ENCODE peak calls at places on chromosome 14, in eight cellular contexts. One of them, this sample, is unnamed.
A peak's percentile ranks its signal among the peaks of the same experiment; 100 is the strongest.

GRCh38 chr14:36268957-36269734 is 51.3 kb downstream of the MBIP start:
- DNase-seq in adipocyte: no peak
- DNase-seq in neural progenitor cell: peak; percentile 90
- DNase-seq in aorta: no peak
- DNase-seq in MM.1S: no peak
- DNase-seq in esophagus squamous epithelium: no peak
- DNase-seq in GM23338: peak; percentile 81
- DNase-seq in adrenal gland: no peak
- DNase-seq in this sample: peak; percentile 81

GRCh38 chr14:33762462-33762861 is 188.4 kb downstream of the EGLN3 start:
- DNase-seq in adrenal gland: no peak
- DNase-seq in esophagus squamous epithelium: no peak
- DNase-seq in neural progenitor cell: no peak
- DNase-seq in MM.1S: no peak
- DNase-seq in GM23338: no peak
- DNase-seq in adipocyte: no peak
- DNase-seq in aorta: no peak
- DNase-seq in this sample: no peak

GRCh38 chr14:93430889-93431670 is at the start of gene UNC79:
- DNase-seq in MM.1S: no peak
- DNase-seq in neural progenitor cell: peak; percentile 85
- DNase-seq in esophagus squamous epithelium: no peak
- DNase-seq in adrenal gland: peak; percentile 25
- DNase-seq in GM23338: peak; percentile 86
- DNase-seq in adipocyte: peak; percentile 25
- DNase-seq in aorta: no peak
- DNase-seq in this sample: peak; percentile 85

GRCh38 chr14:103343164-103343879 is 9.3 kb downstream of the EIF5 start:
- DNase-seq in esophagus squamous epithelium: no peak
- DNase-seq in neural progenitor cell: no peak
- DNase-seq in MM.1S: no peak
- DNase-seq in adrenal gland: no peak
- DNase-seq in GM23338: no peak
- DNase-seq in aorta: no peak
- DNase-seq in adipocyte: no peak
- DNase-seq in this sample: no peak

GRCh38 chr14:77260631-77261030 is 10.4 kb downstream of the NGB start:
- DNase-seq in GM23338: no peak
- DNase-seq in adipocyte: no peak
- DNase-seq in aorta: no peak
- DNase-seq in neural progenitor cell: no peak
- DNase-seq in adrenal gland: no peak
- DNase-seq in MM.1S: no peak
- DNase-seq in esophagus squamous epithelium: no peak
- DNase-seq in this sample: no peak

GRCh38 chr14:22848391-22849164 is 12.2 kb downstream of the MMP14 start:
- DNase-seq in esophagus squamous epithelium: no peak
- DNase-seq in adipocyte: peak; percentile 96
- DNase-seq in neural progenitor cell: peak; percentile 23
- DNase-seq in adrenal gland: peak; percentile 51
- DNase-seq in aorta: peak; percentile 93
- DNase-seq in MM.1S: no peak
- DNase-seq in GM23338: peak; percentile 48
- DNase-seq in this sample: peak; percentile 69

GRCh38 chr14:92694807-92695206 is 53.6 kb downstream of the LGMN start:
- DNase-seq in neural progenitor cell: no peak
- DNase-seq in esophagus squamous epithelium: no peak
- DNase-seq in aorta: peak; percentile 68
- DNase-seq in adrenal gland: no peak
- DNase-seq in GM23338: no peak
- DNase-seq in MM.1S: no peak
- DNase-seq in adipocyte: no peak
- DNase-seq in this sample: no peak

GRCh38 chr14:67515386-67516079 is 17.6 kb upstream of the PLEKHH1 start:
- DNase-seq in adipocyte: no peak
- DNase-seq in neural progenitor cell: no peak
- DNase-seq in GM23338: peak; percentile 64
- DNase-seq in MM.1S: peak; percentile 22
- DNase-seq in aorta: no peak
- DNase-seq in esophagus squamous epithelium: no peak
- DNase-seq in adrenal gland: peak; percentile 31
- DNase-seq in this sample: peak; percentile 75

GRCh38 chr14:74838141-74838540 is 37.8 kb downstream of the PROX2 start:
- DNase-seq in esophagus squamous epithelium: no peak
- DNase-seq in neural progenitor cell: no peak
- DNase-seq in GM23338: no peak
- DNase-seq in MM.1S: peak; percentile 59
- DNase-seq in adrenal gland: no peak
- DNase-seq in adipocyte: no peak
- DNase-seq in aorta: no peak
- DNase-seq in this sample: no peak

GRCh38 chr14:61568572-61569011 is 126.7 kb upstream of the HIF1A start:
- DNase-seq in esophagus squamous epithelium: peak; percentile 28
- DNase-seq in MM.1S: peak; percentile 42
- DNase-seq in neural progenitor cell: peak; percentile 58
- DNase-seq in aorta: no peak
- DNase-seq in adipocyte: no peak
- DNase-seq in adrenal gland: no peak
- DNase-seq in GM23338: peak; percentile 72
- DNase-seq in this sample: peak; percentile 87

GRCh38 chr14:33932526-33933292 is 18.2 kb downstream of the EGLN3 start:
- DNase-seq in MM.1S: no peak
- DNase-seq in aorta: no peak
- DNase-seq in neural progenitor cell: peak; percentile 87
- DNase-seq in adrenal gland: no peak
- DNase-seq in esophagus squamous epithelium: no peak
- DNase-seq in GM23338: no peak
- DNase-seq in adipocyte: no peak
- DNase-seq in this sample: no peak

GRCh38 chr14:59464651-59465569 is at the start of gene GPR135:
- DNase-seq in aorta: peak; percentile 92
- DNase-seq in adrenal gland: peak; percentile 68
- DNase-seq in GM23338: peak; percentile 70
- DNase-seq in esophagus squamous epithelium: no peak
- DNase-seq in neural progenitor cell: peak; percentile 89
- DNase-seq in adipocyte: peak; percentile 75
- DNase-seq in MM.1S: peak; percentile 22
- DNase-seq in this sample: peak; percentile 91

GRCh38 chr14:22819191-22819988 is 4.2 kb upstream of the SLC7A7 start:
- DNase-seq in adrenal gland: no peak
- DNase-seq in adipocyte: peak; percentile 91
- DNase-seq in neural progenitor cell: no peak
- DNase-seq in esophagus squamous epithelium: no peak
- DNase-seq in aorta: no peak
- DNase-seq in GM23338: peak; percentile 80
- DNase-seq in MM.1S: peak; percentile 35
- DNase-seq in this sample: peak; percentile 89

GRCh38 chr14:101191086-101191881 is 287.8 kb upstream of the RTL1 start:
- DNase-seq in MM.1S: no peak
- DNase-seq in GM23338: no peak
- DNase-seq in adipocyte: no peak
- DNase-seq in esophagus squamous epithelium: no peak
- DNase-seq in neural progenitor cell: no peak
- DNase-seq in adrenal gland: no peak
- DNase-seq in aorta: no peak
- DNase-seq in this sample: no peak

GRCh38 chr14:83706555-83706954 is 1823.4 kb upstream of the FLRT2 start:
- DNase-seq in adipocyte: peak; percentile 45
- DNase-seq in adrenal gland: no peak
- DNase-seq in neural progenitor cell: peak; percentile 77
- DNase-seq in MM.1S: no peak
- DNase-seq in esophagus squamous epithelium: no peak
- DNase-seq in GM23338: peak; percentile 93
- DNase-seq in aorta: no peak
- DNase-seq in this sample: peak; percentile 75

GRCh38 chr14:100900837-100901390 is 2.6 kb downstream of the RTL1 start:
- DNase-seq in adrenal gland: peak; percentile 88
- DNase-seq in esophagus squamous epithelium: no peak
- DNase-seq in MM.1S: no peak
- DNase-seq in neural progenitor cell: peak; percentile 87
- DNase-seq in aorta: peak; percentile 68
- DNase-seq in GM23338: peak; percentile 80
- DNase-seq in adipocyte: no peak
- DNase-seq in this sample: peak; percentile 91

GRCh38 chr14:53908416-53908815 is 48.2 kb downstream of the BMP4 start:
- DNase-seq in esophagus squamous epithelium: no peak
- DNase-seq in neural progenitor cell: no peak
- DNase-seq in MM.1S: no peak
- DNase-seq in GM23338: no peak
- DNase-seq in adrenal gland: no peak
- DNase-seq in adipocyte: no peak
- DNase-seq in aorta: no peak
- DNase-seq in this sample: no peak

GRCh38 chr14:72064501-72064900 is 132.3 kb downstream of the RGS6 start:
- DNase-seq in esophagus squamous epithelium: no peak
- DNase-seq in GM23338: no peak
- DNase-seq in MM.1S: no peak
- DNase-seq in adrenal gland: no peak
- DNase-seq in aorta: no peak
- DNase-seq in adipocyte: no peak
- DNase-seq in neural progenitor cell: peak; percentile 29
- DNase-seq in this sample: no peak

GRCh38 chr14:67665886-67666285 is 8.5 kb downstream of the VTI1B start:
- DNase-seq in aorta: no peak
- DNase-seq in MM.1S: no peak
- DNase-seq in GM23338: no peak
- DNase-seq in neural progenitor cell: no peak
- DNase-seq in adipocyte: peak; percentile 51
- DNase-seq in esophagus squamous epithelium: no peak
- DNase-seq in adrenal gland: no peak
- DNase-seq in this sample: no peak

GRCh38 chr14:89827260-89827659 is 127.3 kb downstream of the EFCAB11 start:
- DNase-seq in GM23338: no peak
- DNase-seq in adipocyte: no peak
- DNase-seq in MM.1S: no peak
- DNase-seq in esophagus squamous epithelium: no peak
- DNase-seq in neural progenitor cell: no peak
- DNase-seq in adrenal gland: no peak
- DNase-seq in aorta: no peak
- DNase-seq in this sample: no peak

GRCh38 chr14:57512221-57512620 is 18.6 kb upstream of the CCDC198 start:
- DNase-seq in adrenal gland: no peak
- DNase-seq in adipocyte: peak; percentile 7
- DNase-seq in neural progenitor cell: no peak
- DNase-seq in esophagus squamous epithelium: no peak
- DNase-seq in MM.1S: no peak
- DNase-seq in aorta: no peak
- DNase-seq in GM23338: no peak
- DNase-seq in this sample: no peak

GRCh38 chr14:68271996-68272395 is 452.4 kb downstream of the RAD51B start:
- DNase-seq in adrenal gland: no peak
- DNase-seq in esophagus squamous epithelium: no peak
- DNase-seq in MM.1S: no peak
- DNase-seq in GM23338: no peak
- DNase-seq in adipocyte: no peak
- DNase-seq in aorta: no peak
- DNase-seq in neural progenitor cell: no peak
- DNase-seq in this sample: no peak

GRCh38 chr14:85037411-85037810 is 492.5 kb upstream of the FLRT2 start:
- DNase-seq in neural progenitor cell: no peak
- DNase-seq in adrenal gland: no peak
- DNase-seq in esophagus squamous epithelium: no peak
- DNase-seq in adipocyte: peak; percentile 8
- DNase-seq in MM.1S: no peak
- DNase-seq in GM23338: no peak
- DNase-seq in aorta: no peak
- DNase-seq in this sample: no peak
- H3K4me1 ChIP-seq in neural progenitor cell: peaks cover 4% of the 10 kb centered on the region
- H3K4me1 ChIP-seq in adrenal gland: no peaks in the 10 kb centered on the region
- H3K4me1 ChIP-seq in esophagus squamous epithelium: no peaks in the 10 kb centered on the region
- H3K4me1 ChIP-seq in adipocyte: peaks cover 16% of the 10 kb centered on the region
- H3K4me1 ChIP-seq in MM.1S: no peaks in the 10 kb centered on the region
- H3K4me1 ChIP-seq in GM23338: peaks cover 5% of the 10 kb centered on the region
- H3K4me1 ChIP-seq in aorta: no peaks in the 10 kb centered on the region
- H3K4me1 ChIP-seq in this sample: no peaks in the 10 kb centered on the region

GRCh38 chr14:87834594-87834993 is 158.4 kb downstream of the GALC start:
- DNase-seq in MM.1S: no peak
- DNase-seq in esophagus squamous epithelium: no peak
- DNase-seq in neural progenitor cell: no peak
- DNase-seq in adrenal gland: no peak
- DNase-seq in adipocyte: no peak
- DNase-seq in GM23338: no peak
- DNase-seq in aorta: no peak
- DNase-seq in this sample: no peak
- H3K4me1 ChIP-seq in MM.1S: no peaks in the 10 kb centered on the region
- H3K4me1 ChIP-seq in esophagus squamous epithelium: no peaks in the 10 kb centered on the region
- H3K4me1 ChIP-seq in neural progenitor cell: peaks cover 16% of the 10 kb centered on the region
- H3K4me1 ChIP-seq in adrenal gland: no peaks in the 10 kb centered on the region
- H3K4me1 ChIP-seq in adipocyte: no peaks in the 10 kb centered on the region
- H3K4me1 ChIP-seq in GM23338: peaks cover 11% of the 10 kb centered on the region
- H3K4me1 ChIP-seq in aorta: no peaks in the 10 kb centered on the region
- H3K4me1 ChIP-seq in this sample: peaks cover 8% of the 10 kb centered on the region

GRCh38 chr14:25074112-25074511 is 24.2 kb upstream of the STXBP6 start:
- DNase-seq in neural progenitor cell: no peak
- DNase-seq in adipocyte: no peak
- DNase-seq in adrenal gland: no peak
- DNase-seq in MM.1S: no peak
- DNase-seq in esophagus squamous epithelium: no peak
- DNase-seq in aorta: no peak
- DNase-seq in GM23338: no peak
- DNase-seq in this sample: no peak

GRCh38 chr14:25069889-25070288 is 19.9 kb upstream of the STXBP6 start:
- DNase-seq in neural progenitor cell: no peak
- DNase-seq in adrenal gland: no peak
- DNase-seq in GM23338: no peak
- DNase-seq in esophagus squamous epithelium: no peak
- DNase-seq in MM.1S: no peak
- DNase-seq in adipocyte: no peak
- DNase-seq in aorta: no peak
- DNase-seq in this sample: no peak
- H3K4me1 ChIP-seq in neural progenitor cell: no peaks in the 10 kb centered on the region
- H3K4me1 ChIP-seq in adrenal gland: no peaks in the 10 kb centered on the region
- H3K4me1 ChIP-seq in GM23338: no peaks in the 10 kb centered on the region
- H3K4me1 ChIP-seq in esophagus squamous epithelium: no peaks in the 10 kb centered on the region
- H3K4me1 ChIP-seq in MM.1S: no peaks in the 10 kb centered on the region
- H3K4me1 ChIP-seq in adipocyte: no peaks in the 10 kb centered on the region
- H3K4me1 ChIP-seq in aorta: no peaks in the 10 kb centered on the region
- H3K4me1 ChIP-seq in this sample: no peaks in the 10 kb centered on the region

DNA sequence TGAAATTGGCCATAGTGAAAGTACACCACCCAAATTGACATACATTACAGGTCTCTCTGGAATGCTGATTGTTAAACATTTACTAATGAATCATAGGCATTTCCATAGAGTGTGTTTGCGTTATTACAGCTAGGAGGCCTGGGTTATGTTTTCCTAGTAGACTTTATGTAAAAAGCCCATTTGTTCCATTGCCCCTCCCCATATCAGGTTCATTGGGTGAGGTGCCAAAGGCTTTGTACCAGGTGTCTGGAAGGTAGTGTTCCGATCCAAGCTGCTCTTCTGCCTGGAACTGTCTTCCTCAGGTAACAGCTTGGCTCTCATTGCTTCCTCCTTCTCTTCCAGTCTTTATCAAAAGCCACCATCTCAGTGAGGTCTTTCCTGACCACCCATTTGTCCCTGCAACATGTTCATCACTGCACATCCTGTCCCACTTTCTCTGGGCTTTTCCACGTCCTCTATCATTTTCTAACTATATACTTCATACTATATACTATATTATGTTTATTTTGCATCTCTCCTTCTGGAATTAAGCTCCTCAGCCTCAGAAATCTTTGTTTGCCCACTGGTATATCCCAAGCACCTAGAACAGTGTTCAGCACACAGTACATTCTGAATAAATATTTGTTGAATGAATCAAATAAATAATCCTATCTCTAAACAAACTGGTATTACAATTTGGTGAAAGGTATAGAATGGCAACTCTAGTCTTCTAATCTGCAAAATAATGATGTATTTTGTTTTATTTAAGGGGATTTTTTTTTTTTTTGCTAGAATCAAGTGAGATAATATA is 252.3 kb downstream of the KTN1 start:
- DNase-seq in esophagus squamous epithelium: no peak
- DNase-seq in aorta: no peak
- DNase-seq in MM.1S: no peak
- DNase-seq in GM23338: no peak
- DNase-seq in adrenal gland: no peak
- DNase-seq in adipocyte: peak; percentile 37
- DNase-seq in neural progenitor cell: no peak
- DNase-seq in this sample: no peak
- H3K4me1 ChIP-seq in esophagus squamous epithelium: no peaks in the 10 kb centered on the region
- H3K4me1 ChIP-seq in aorta: no peaks in the 10 kb centered on the region
- H3K4me1 ChIP-seq in MM.1S: no peaks in the 10 kb centered on the region
- H3K4me1 ChIP-seq in GM23338: no peaks in the 10 kb centered on the region
- H3K4me1 ChIP-seq in adrenal gland: no peaks in the 10 kb centered on the region
- H3K4me1 ChIP-seq in adipocyte: no peaks in the 10 kb centered on the region
- H3K4me1 ChIP-seq in neural progenitor cell: no peaks in the 10 kb centered on the region
- H3K4me1 ChIP-seq in this sample: no peaks in the 10 kb centered on the region